ENCODE peak calls at places on chromosomes 16 and 17, in four cellular contexts. One of them, this sample, is unnamed.

GRCh38 chr17:38604479-38605229 is 1.1 kb downstream of the SRCIN1 start:
- DNase-seq in DMS 273 treated with DMSO at 0.1 percent for 48 hours: no peak
- DNase-seq in EL: no peak
- DNase-seq in endothelial cell: peak
- DNase-seq in this sample: no peak

GRCh38 chr16:58614860-58615259 is 14.8 kb downstream of the CNOT1 start:
- DNase-seq in DMS 273 treated with DMSO at 0.1 percent for 48 hours: no peak
- DNase-seq in EL: no peak
- DNase-seq in endothelial cell: no peak
- DNase-seq in this sample: no peak

GRCh38 chr16:85715169-85716015 is 26.6 kb upstream of the GINS2 start:
- DNase-seq in DMS 273 treated with DMSO at 0.1 percent for 48 hours: peak
- DNase-seq in EL: no peak
- DNase-seq in endothelial cell: no peak
- DNase-seq in this sample: peak

GRCh38 chr17:82962163-82962720 is 117.2 kb upstream of the METRNL start:
- DNase-seq in DMS 273 treated with DMSO at 0.1 percent for 48 hours: no peak
- DNase-seq in EL: no peak
- DNase-seq in endothelial cell: no peak
- DNase-seq in this sample: peak

GRCh38 chr16:55055262-55055661 is 124.6 kb downstream of the IRX5 start:
- DNase-seq in DMS 273 treated with DMSO at 0.1 percent for 48 hours: no peak
- DNase-seq in EL: no peak
- DNase-seq in endothelial cell: no peak
- DNase-seq in this sample: no peak

GRCh38 chr17:4955091-4955490 is 4.2 kb downstream of the ENO3 start:
- DNase-seq in DMS 273 treated with DMSO at 0.1 percent for 48 hours: no peak
- DNase-seq in EL: no peak
- DNase-seq in endothelial cell: no peak
- DNase-seq in this sample: no peak

GRCh38 chr17:58330997-58331814 is 2.6 kb upstream of the TSPOAP1 start:
- DNase-seq in DMS 273 treated with DMSO at 0.1 percent for 48 hours: no peak
- DNase-seq in EL: no peak
- DNase-seq in endothelial cell: no peak
- DNase-seq in this sample: no peak

GRCh38 chr16:79004281-79004680 is 596.3 kb downstream of the MAF start:
- DNase-seq in DMS 273 treated with DMSO at 0.1 percent for 48 hours: no peak
- DNase-seq in EL: no peak
- DNase-seq in endothelial cell: no peak
- DNase-seq in this sample: no peak

GRCh38 chr16:85202631-85203461 is 90.6 kb upstream of the CIBAR2 start:
- DNase-seq in DMS 273 treated with DMSO at 0.1 percent for 48 hours: peak
- DNase-seq in EL: peak
- DNase-seq in endothelial cell: no peak
- DNase-seq in this sample: peak

GRCh38 chr17:83202002-83203000 is 122.9 kb downstream of the METRNL start:
- DNase-seq in DMS 273 treated with DMSO at 0.1 percent for 48 hours: no peak
- DNase-seq in EL: no peak
- DNase-seq in endothelial cell: no peak
- DNase-seq in this sample: no peak

GRCh38 chr16:54284319-54284930 is 2.2 kb downstream of the IRX3 start:
- DNase-seq in DMS 273 treated with DMSO at 0.1 percent for 48 hours: no peak
- DNase-seq in EL: no peak
- DNase-seq in endothelial cell: peak
- DNase-seq in this sample: peak

GRCh38 chr17:63939884-63940283 is 7.8 kb upstream of the CD79B start:
- DNase-seq in DMS 273 treated with DMSO at 0.1 percent for 48 hours: no peak
- DNase-seq in EL: no peak
- DNase-seq in endothelial cell: no peak
- DNase-seq in this sample: no peak

GRCh38 chr16:81987706-81988105 is 23.6 kb downstream of the SDR42E1 start:
- DNase-seq in DMS 273 treated with DMSO at 0.1 percent for 48 hours: no peak
- DNase-seq in EL: no peak
- DNase-seq in endothelial cell: no peak
- DNase-seq in this sample: no peak